ENCODE peak calls at places on chromosomes 11 and 22, in four cellular contexts. K is GM23338, H is fibroblast of lung, N is mammary epithelial cell. V is an unnamed sample.

GRCh38 chr22:49754674-49755590 is 72.7 kb downstream of the BRD1 start:
- DNase-seq in K (no peak), H (no peak), N (no peak), V (no peak)

GRCh38 chr22:45230026-45230845 is 10.5 kb downstream of the KIAA0930 start:
- DNase-seq in K (no peak), H (no peak), N (no peak), V (no peak)

GRCh38 chr11:108847288-108847687 is 182.4 kb downstream of the DDX10 start:
- DNase-seq in K (no peak), H (peak), N (no peak), V (no peak)

GRCh38 chr11:117535870-117536411 is 208.3 kb downstream of the CEP164 start:
- DNase-seq in K (no peak), H (no peak), N (no peak), V (no peak)

GRCh38 chr11:94870422-94870821 is 102.3 kb downstream of the AMOTL1 start:
- DNase-seq in K (no peak), H (no peak), N (no peak), V (no peak)

GRCh38 chr11:64865286-64866172 is 12.9 kb downstream of the EHD1 start:
- DNase-seq in K (no peak), H (peak), N (peak), V (peak)

GRCh38 chr11:35303596-35304392 is 115.6 kb downstream of the SLC1A2 start:
- DNase-seq in K (no peak), H (peak), N (peak), V (no peak)

GRCh38 chr22:22938672-22939536 is 51.3 kb downstream of the IGLL5 start:
- DNase-seq in K (no peak), H (no peak), N (no peak), V (no peak)

GRCh38 chr22:21076907-21077625 is 31.3 kb downstream of the LRRC74B start:
- DNase-seq in K (no peak), H (no peak), N (no peak), V (no peak)

DNA sequence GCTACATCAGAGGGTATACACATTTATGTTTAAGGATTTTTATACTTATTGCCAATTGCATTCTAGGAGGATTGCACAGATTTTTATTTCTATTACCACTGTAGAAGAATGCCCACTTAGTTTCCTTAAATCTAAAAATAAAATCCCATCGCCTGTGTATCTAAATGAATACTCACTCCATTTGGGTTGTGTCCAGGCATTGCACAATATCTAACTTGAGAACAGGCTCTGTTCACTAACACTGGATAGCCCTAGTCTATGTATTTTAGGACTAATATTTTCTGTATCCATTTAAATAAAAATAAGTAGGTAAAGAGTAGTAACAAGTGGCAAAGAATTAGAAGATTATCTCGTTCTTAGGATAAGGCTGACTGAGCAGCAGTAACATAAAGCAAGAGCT is 4.1 kb downstream of the C11orf52 start:
- DNase-seq in K (no peak), H (peak), N (peak), V (no peak)
- H2AFZ ChIP-seq in K (no peak), H (peak), N (no peak), V (no peak)

GRCh38 chr11:134391170-134391569 is 20.9 kb downstream of the B3GAT1 start:
- DNase-seq in K (no peak), H (no peak), N (no peak), V (no peak)
- TF ChIP-seq CTCF in K (peak), H (no peak), N (no peak), V (no peak)

GRCh38 chr11:62444271-62444833 is 25.5 kb downstream of the SCGB1A1 start:
- DNase-seq in K (no peak), H (peak), N (no peak), V (no peak)
- H2AFZ ChIP-seq in K (no peak), H (peak), N (peak), V (peak)

GRCh38 chr11:132126973-132127900 is 756.8 kb downstream of the NTM start:
- DNase-seq in K (peak), H (peak), N (peak), V (peak)
- TF ChIP-seq CTCF in K (peak), H (peak), N (peak), V (peak)

DNA sequence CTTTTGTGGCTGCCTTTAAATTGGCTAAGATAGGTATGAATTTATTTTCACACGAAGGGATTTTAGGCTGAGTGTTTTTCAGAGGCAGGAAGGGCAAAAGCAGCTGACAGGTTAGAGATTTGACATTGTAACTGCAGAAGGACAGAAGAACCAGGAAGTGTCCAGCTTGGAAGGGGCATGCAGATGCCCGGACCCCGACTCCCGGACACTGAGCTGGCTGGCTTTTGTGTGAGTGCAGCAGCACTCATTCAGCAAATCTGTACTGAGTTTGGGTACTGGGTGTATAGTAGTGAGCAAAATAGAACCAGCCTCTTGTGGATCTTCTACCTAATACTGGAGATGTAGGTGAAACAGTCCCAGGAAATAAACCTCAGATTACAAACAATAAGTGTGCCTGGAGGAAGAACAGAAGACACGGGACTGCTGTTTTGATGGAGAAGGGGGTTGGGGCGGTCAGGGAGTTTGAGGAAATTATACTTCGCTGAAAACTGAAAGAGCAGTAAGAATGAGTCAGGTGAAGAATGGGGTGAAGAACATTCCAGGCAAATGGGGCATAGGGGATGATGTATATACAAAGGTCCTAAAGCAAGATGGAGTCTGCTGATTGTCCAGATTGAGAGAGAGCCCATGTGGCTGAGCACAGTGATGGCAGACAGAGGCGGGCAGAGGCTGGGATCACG is 64.6 kb downstream of the PPFIBP2 start:
- DNase-seq in K (no peak), H (no peak), N (no peak), V (no peak)
- H2AFZ ChIP-seq in K (no peak), H (peak), N (peak), V (peak)

DNA sequence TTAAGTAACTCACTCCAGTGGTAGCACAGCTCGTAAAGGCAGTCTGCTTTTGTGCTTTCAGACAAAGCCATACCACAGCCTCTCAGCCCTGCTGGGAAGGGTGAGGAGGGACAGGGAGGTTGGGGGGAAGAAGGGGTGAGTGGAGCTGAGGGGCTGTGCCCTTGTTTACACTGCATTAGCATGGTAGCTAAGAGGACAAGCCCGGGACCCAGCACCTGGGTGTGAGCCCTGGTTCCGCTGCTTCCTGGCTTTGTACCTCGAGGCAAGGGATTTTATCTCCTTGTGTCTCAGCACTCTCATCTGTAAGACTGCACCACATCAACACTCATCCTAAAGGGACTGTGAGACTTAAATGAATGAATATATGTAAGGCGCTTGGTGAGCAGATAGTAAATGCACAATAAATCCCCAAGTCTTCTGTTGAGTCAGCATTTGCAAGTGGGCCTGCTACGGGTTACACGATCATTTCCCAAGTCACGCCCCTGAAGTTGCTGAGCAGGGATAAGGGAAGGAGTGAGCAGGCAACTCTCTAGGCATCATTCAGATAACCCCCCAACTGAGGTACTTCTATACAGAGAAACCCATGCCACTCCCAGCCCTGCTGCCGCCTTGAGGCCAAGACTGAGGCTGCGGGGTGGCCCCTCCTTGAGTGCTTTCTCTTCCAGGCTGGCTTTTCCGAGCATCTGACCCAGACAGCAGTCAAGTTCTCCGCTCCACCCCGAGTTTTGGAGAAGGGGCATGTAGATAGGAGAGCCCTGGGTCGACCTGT is 7.5 kb downstream of the RASD2 start:
- DNase-seq in K (peak), H (no peak), N (no peak), V (no peak)
- TF ChIP-seq CTCF in K (peak), H (peak), N (no peak), V (no peak)

GRCh38 chr11:60834742-60835141 is 7.2 kb upstream of the CCDC86 start:
- DNase-seq in K (no peak), H (no peak), N (no peak), V (no peak)
- H2AFZ ChIP-seq in K (no peak), H (no peak), N (no peak), V (no peak)

GRCh38 chr11:70739811-70740474 is 341.6 kb downstream of the CTTN start:
- DNase-seq in K (no peak), H (no peak), N (no peak), V (no peak)
- TF ChIP-seq CTCF in K (peak), H (no peak), N (no peak), V (no peak)

GRCh38 chr11:58578136-58578634 is 678 bp upstream of the ZFP91 start:
- DNase-seq in K (peak), H (peak), N (peak), V (peak)

GRCh38 chr11:58577441-58578135 is 1.3 kb upstream of the ZFP91 start:
- DNase-seq in K (no peak), H (peak), N (peak), V (peak)

GRCh38 chr11:58580311-58580710 is 1.4 kb downstream of the ZFP91 start:
- DNase-seq in K (no peak), H (no peak), N (no peak), V (no peak)

GRCh38 chr11:58578635-58579191 is at the start of gene ZFP91:
- DNase-seq in K (peak), H (peak), N (peak), V (peak)

DNA sequence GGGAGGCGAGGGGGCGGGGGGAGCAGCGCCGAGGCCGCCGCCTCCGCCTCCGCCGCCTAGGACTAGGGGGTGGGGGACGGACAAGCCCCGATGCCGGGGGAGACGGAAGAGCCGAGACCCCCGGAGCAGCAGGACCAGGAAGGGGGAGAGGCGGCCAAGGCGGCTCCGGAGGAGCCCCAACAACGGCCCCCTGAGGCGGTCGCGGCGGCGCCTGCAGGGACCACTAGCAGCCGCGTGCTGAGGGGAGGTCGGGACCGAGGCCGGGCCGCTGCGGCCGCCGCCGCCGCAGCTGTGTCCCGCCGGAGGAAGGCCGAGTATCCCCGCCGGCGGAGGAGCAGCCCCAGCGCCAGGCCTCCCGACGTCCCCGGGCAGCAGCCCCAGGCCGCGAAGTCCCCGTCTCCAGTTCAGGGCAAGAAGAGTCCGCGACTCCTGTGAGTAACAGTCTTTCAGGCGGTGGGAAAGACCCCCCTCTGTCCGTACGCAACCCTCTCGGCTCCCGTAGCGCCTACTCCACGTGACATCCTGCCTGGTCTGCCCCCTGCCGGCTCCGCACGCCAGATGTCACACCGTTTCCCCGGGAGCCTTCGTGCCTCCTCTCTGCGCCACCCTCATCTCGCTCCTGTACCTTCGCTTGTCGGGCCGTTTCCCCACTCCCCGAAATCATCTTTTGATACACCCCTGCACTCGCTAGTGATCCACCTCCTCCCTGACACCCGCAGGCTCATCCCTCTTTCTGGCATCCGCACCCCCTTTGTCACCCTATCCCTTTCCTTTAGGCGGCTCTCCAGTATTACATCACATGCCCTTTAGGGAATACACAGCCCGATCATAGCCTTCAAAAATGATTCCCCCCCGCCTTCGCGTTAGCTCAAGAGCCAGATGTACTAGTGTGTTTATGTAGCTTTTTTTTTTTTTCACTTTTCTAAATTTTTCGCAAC is 598 bp downstream of the ZFP91 start:
- DNase-seq in K (peak), H (peak), N (peak), V (peak)
- H2AFZ ChIP-seq in K (no peak), H (peak), N (peak), V (peak)